ENCODE peak calls at places on chromosomes 5 and 9, in five cellular contexts. H is ovary, B is HepG2, F is cardiac muscle cell, Q is lower lobe of right lung. I is an unnamed sample.

GRCh38 chr9:136532799-136533774 is 12.8 kb downstream of the NOTCH1 start:
- DNase-seq in Q (no peak), H (no peak), B (no peak), F (no peak), I (no peak)

GRCh38 chr5:57770029-57770428 is 287.4 kb upstream of the ACTBL2 start:
- DNase-seq in F (no peak), B (no peak), H (no peak), Q (no peak), I (no peak)

GRCh38 chr9:129264388-129264787 is 86.3 kb upstream of the IER5L start:
- DNase-seq in F (no peak), H (no peak), B (no peak), Q (no peak), I (no peak)

GRCh38 chr9:129285382-129285781 is 107.3 kb upstream of the IER5L start:
- DNase-seq in H (no peak), Q (peak), F (no peak), B (no peak), I (no peak)

GRCh38 chr9:13823021-13823420 is 490.9 kb downstream of the NFIB start:
- DNase-seq in H (no peak), F (peak), B (no peak), Q (no peak), I (no peak)

GRCh38 chr9:100277166-100277979 is 75.4 kb downstream of the TEX10 start:
- DNase-seq in H (no peak), B (no peak), Q (no peak), F (peak), I (no peak)

GRCh38 chr5:110086658-110087388 is 397.1 kb downstream of the MAN2A1 start:
- DNase-seq in H (no peak), B (no peak), Q (no peak), F (peak), I (peak)

GRCh38 chr9:3468407-3469205 is 57.2 kb downstream of the RFX3 start:
- DNase-seq in B (no peak), F (no peak), H (no peak), Q (no peak), I (no peak)

GRCh38 chr5:134151723-134152122 is 25.0 kb downstream of the SKP1 start:
- DNase-seq in H (no peak), F (peak), Q (no peak), B (no peak), I (no peak)

GRCh38 chr9:35335164-35335563 is 154.7 kb upstream of the RUSC2 start:
- DNase-seq in H (no peak), B (no peak), F (peak), Q (no peak), I (no peak)

GRCh38 chr5:170232786-170233185 is at the start of gene C5orf58:
- DNase-seq in H (no peak), Q (no peak), B (no peak), F (no peak), I (no peak)

GRCh38 chr5:180381428-180381827 is 28.3 kb upstream of the GFPT2 start:
- DNase-seq in H (no peak), F (no peak), B (no peak), Q (no peak), I (no peak)

GRCh38 chr5:75340714-75341478 is 3.9 kb downstream of the HMGCR start:
- DNase-seq in H (no peak), F (no peak), B (no peak), Q (no peak), I (no peak)

GRCh38 chr9:93173365-93174150 is 10.4 kb upstream of the WNK2 start:
- DNase-seq in H (no peak), F (peak), Q (no peak), B (no peak), I (no peak)

GRCh38 chr9:107587175-107587963 is 97.8 kb upstream of the KLF4 start:
- DNase-seq in Q (peak), F (no peak), H (no peak), B (no peak), I (no peak)

GRCh38 chr9:120307599-120307998 is 272.4 kb downstream of the CDK5RAP2 start:
- DNase-seq in F (no peak), Q (no peak), B (no peak), H (no peak), I (no peak)

GRCh38 chr5:38379360-38379827 is 121.0 kb downstream of the EGFLAM start:
- DNase-seq in F (peak), Q (no peak), B (no peak), H (no peak), I (no peak)

GRCh38 chr5:170306381-170306790 is 8.8 kb upstream of the LCP2 start:
- DNase-seq in F (peak), H (peak), Q (no peak), B (no peak), I (peak)

GRCh38 chr9:125119643-125120286 is 23.6 kb downstream of the SCAI start:
- DNase-seq in F (no peak), B (no peak), Q (no peak), H (no peak), I (no peak)

GRCh38 chr9:112166176-112167140 is 8.6 kb downstream of the SUSD1 start:
- DNase-seq in B (peak), Q (no peak), F (peak), H (peak), I (peak)

GRCh38 chr5:14659821-14660607 is 4.5 kb upstream of the OTULIN start:
- DNase-seq in B (no peak), F (peak), H (no peak), Q (no peak), I (no peak)

GRCh38 chr9:121744687-121745395 is 93.4 kb downstream of the DAB2IP start:
- DNase-seq in H (peak), F (no peak), B (peak), Q (no peak), I (no peak)

GRCh38 chr5:91419571-91420537 is 36.7 kb upstream of the ARRDC3 start:
- DNase-seq in Q (peak), B (peak), F (peak), H (peak), I (peak)

DNA sequence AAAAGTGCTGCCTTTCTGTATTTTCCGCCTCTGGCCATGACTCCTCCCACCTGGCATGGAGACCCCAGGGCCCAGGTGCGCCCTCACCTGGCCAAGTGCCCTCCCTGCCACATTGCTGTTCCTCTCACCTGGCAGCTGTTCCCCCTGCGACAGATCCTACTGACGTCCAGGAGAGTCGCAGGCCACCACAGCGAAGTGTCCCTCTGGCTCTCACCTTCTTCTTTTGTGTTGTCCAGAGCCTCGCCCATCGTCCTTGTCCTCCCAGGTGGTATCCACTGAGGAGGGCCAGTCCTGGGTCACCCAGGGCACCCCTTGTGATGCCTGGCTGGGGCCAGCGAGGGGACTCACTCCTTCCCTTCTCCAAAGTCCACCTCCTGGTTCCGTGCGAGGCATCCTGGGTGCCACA is 2.6 kb downstream of the NKD2 start:
- DNase-seq in Q (peak), H (no peak), F (peak), B (peak), I (no peak)
- TF ChIP-seq CTCF in Q (peak), H (no peak), F (peak), B (peak), I (no peak)

GRCh38 chr9:128169925-128170324 is 9.9 kb downstream of the BBLN start:
- DNase-seq in Q (no peak), B (no peak), H (no peak), F (no peak), I (no peak)
- H3K27ac ChIP-seq in Q (no peak), B (no peak), H (no peak), F (no peak), I (no peak)

GRCh38 chr5:122492675-122493074 is 180.6 kb downstream of the SNCAIP start:
- DNase-seq in B (no peak), H (no peak), Q (no peak), F (peak), I (no peak)
- TF ChIP-seq CTCF in B (peak), H (no peak), Q (peak), F (peak), I (no peak)

DNA sequence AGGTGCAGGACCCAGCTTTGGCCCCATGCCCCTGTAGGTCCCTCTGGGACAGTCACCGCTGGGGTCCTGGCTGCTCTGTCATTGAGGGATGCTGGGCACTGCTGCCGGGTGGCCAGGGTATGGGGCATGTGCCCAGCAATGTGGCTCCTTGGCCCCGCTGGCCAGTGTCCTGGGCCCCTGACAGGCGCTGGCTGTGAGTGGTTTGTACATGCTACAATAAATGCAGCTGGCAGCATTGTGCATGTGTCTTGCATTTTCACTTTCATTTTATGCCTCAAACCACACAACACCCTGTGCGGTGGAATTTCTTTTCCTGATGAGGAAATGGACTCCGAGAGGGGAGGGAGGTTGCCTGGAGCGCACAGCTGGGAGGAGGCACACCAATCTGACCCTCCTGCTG is 11.5 kb downstream of the TSPAN17 start:
- DNase-seq in B (no peak), F (peak), Q (no peak), H (no peak), I (no peak)
- H3K27ac ChIP-seq in B (no peak), F (no peak), Q (peak), H (peak), I (no peak)

DNA sequence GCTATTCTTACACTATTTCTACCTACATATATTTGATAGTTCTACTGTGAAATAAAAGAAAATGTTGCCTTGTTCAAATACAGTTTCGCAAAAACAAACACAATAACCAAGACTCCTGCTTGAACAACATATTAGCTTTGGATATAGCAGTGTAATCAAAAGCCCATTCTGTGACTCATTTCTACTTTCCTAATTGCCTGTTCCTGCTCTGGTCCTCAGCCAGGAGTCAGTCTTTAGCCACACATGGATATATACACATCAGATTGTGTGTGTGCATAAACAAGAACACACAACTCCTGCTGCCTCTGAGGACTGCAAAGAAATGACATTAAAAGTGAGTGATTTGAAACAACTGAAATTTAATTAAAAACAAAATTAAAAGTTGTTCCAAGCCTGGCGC is 334.8 kb downstream of the TRIM32 start:
- DNase-seq in F (no peak), B (no peak), H (no peak), Q (no peak), I (no peak)
- TF ChIP-seq CTCF in F (no peak), B (no peak), H (no peak), Q (no peak), I (no peak)

GRCh38 chr5:135608361-135608760 is 29.6 kb upstream of the CXCL14 start:
- DNase-seq in H (no peak), Q (no peak), B (no peak), F (no peak), I (no peak)
- H3K27ac ChIP-seq in H (no peak), Q (no peak), B (no peak), F (no peak), I (no peak)